ENCODE peak calls at places on chromosomes 11 and 22, in seven cellular contexts. A, J, P, I, V, B and W are unnamed samples.

GRCh38 chr11:123580557-123581275 is 73.7 kb downstream of the SCN3B start:
- DNase-seq in A (peak; percentile 41), J (peak; percentile 85), P (peak; percentile 86), I (peak; percentile 89), V (peak; percentile 89), B (peak; percentile 68), W (peak; percentile 73)

GRCh38 chr11:121318848-121319834 is 26.6 kb downstream of the SC5D start:
- DNase-seq in A (peak; percentile 32), J (peak; percentile 34), P (peak; percentile 74), I (peak; percentile 69), V (peak; percentile 71), B (peak; percentile 74), W (peak; percentile 2)

GRCh38 chr11:59273008-59273841 is 60.5 kb upstream of the MPEG1 start:
- DNase-seq in A (no peak), J (peak; percentile 17), P (peak; percentile 29), I (no peak), V (no peak), B (no peak), W (no peak)

GRCh38 chr11:97620012-97620411 is 1230.2 kb downstream of the JRKL start:
- DNase-seq in A (no peak), J (no peak), P (no peak), I (no peak), V (no peak), B (no peak), W (no peak)

GRCh38 chr11:27995082-27995481 is 112.9 kb downstream of the KIF18A start:
- DNase-seq in A (no peak), J (no peak), P (peak; percentile 28), I (no peak), V (no peak), B (peak; percentile 78), W (peak; percentile 84)

GRCh38 chr11:95863486-95864140 is 60.3 kb downstream of the MTMR2 start:
- DNase-seq in A (no peak), J (no peak), P (peak; percentile 28), I (no peak), V (no peak), B (peak; percentile 84), W (no peak)

GRCh38 chr11:15493066-15493465 is 378.3 kb downstream of the INSC start:
- DNase-seq in A (peak; percentile 6), J (no peak), P (no peak), I (peak; percentile 54), V (no peak), B (no peak), W (peak; percentile 68)

GRCh38 chr11:128399186-128399585 is 188.2 kb downstream of the ETS1 start:
- DNase-seq in A (no peak), J (no peak), P (peak; percentile 66), I (no peak), V (peak; percentile 32), B (peak; percentile 81), W (no peak)

GRCh38 chr22:25404923-25405853 is 159.3 kb upstream of the GRK3 start:
- DNase-seq in A (no peak), J (peak; percentile 35), P (peak; percentile 60), I (peak; percentile 64), V (peak; percentile 87), B (peak; percentile 94), W (peak; percentile 54)

GRCh38 chr11:120344302-120345004 is 8.2 kb downstream of the ARHGEF12 start:
- DNase-seq in A (peak; percentile 38), J (peak; percentile 95), P (peak; percentile 91), I (no peak), V (no peak), B (peak; percentile 24), W (peak; percentile 91)

GRCh38 chr11:100689141-100689540 is 2.1 kb downstream of the ARHGAP42 start:
- DNase-seq in A (no peak), J (no peak), P (no peak), I (no peak), V (no peak), B (no peak), W (no peak)

GRCh38 chr11:87290304-87290922 is 252.7 kb downstream of the TMEM135 start:
- DNase-seq in A (peak; percentile 38), J (peak; percentile 72), P (peak; percentile 93), I (peak; percentile 79), V (peak; percentile 77), B (peak; percentile 73), W (no peak)

GRCh38 chr11:103800406-103801114 is 235.9 kb upstream of the DDI1 start:
- DNase-seq in A (no peak), J (no peak), P (no peak), I (peak; percentile 35), V (no peak), B (peak; percentile 35), W (no peak)

GRCh38 chr11:125170406-125171031 is 6.0 kb downstream of the PKNOX2 start:
- DNase-seq in A (no peak), J (no peak), P (no peak), I (peak; percentile 54), V (peak; percentile 55), B (peak; percentile 20), W (no peak)
- H3K4me1 ChIP-seq in A (no peaks in the 10 kb centered on the region), J (no peaks in the 10 kb centered on the region), P (peaks cover 6% of the 10 kb centered on the region), I (peaks cover 49% of the 10 kb centered on the region), V (peaks cover 49% of the 10 kb centered on the region), B (no peaks in the 10 kb centered on the region), W (no peaks in the 10 kb centered on the region)

DNA sequence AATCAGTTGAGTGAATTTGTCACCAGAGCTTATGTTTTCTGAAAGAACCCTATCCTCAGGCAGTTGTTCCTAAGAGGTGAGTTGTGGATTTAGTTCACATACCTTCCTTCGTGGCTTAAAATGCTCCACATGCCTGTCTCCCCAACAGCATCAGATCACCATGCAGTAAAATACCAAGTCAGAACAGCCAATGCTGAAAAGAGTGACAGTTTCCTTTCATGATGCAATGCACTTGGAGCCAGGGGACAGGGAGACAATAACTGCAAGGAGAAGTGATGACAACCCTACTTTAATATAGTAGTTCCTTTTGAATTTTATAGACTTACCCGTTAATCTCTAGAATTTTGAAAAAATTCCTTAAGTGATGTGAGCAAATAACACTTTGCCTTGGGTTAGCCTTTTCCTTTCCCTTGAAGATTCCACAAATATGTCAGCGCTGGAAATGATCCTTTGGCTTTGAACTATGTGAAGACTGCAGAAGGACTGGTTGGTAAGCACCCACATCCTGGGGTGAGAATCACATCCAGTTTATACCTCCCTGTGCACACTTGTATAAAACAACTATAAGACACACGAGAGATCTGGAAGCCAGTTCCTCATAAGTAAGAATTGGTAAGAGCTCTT is 71.2 kb downstream of the PIWIL4 start:
- DNase-seq in A (no peak), J (no peak), P (no peak), I (no peak), V (no peak), B (peak; percentile 24), W (peak; percentile 48)
- H3K9me2 ChIP-seq in A (no peaks in the 10 kb centered on the region), J (no peaks in the 10 kb centered on the region), P (no peaks in the 10 kb centered on the region), I (peaks cover 3% of the 10 kb centered on the region), V (no peaks in the 10 kb centered on the region), B (no peaks in the 10 kb centered on the region), W (no peaks in the 10 kb centered on the region)

GRCh38 chr11:111849631-111850030 is 21.8 kb downstream of the ALG9 start:
- DNase-seq in A (no peak), J (no peak), P (no peak), I (no peak), V (no peak), B (no peak), W (no peak)
- TF ChIP-seq EZH2 in A (no peak), J (no peak), P (no peak), I (no peak), V (no peak), B (no peak), W (no peak)

DNA sequence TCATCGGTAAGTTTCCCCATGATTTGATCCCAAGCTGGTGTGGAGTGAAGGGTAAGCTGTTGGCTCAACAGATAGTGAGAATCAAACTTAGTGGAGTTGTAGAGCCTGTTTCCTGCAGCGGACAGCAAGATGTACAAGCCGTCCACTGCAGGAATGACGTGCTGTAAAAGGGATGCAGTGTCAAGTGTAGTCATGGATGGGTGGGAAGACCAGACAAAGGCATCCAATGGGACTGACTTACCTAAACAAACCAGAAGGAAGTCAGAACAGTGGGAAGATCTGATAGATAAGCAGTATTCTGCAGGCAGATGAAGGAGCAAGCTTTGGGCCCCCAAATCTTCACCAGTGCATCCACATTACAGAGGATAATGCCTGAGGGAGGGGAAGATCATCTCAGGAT is 8.8 kb downstream of the ZBTB16 start:
- DNase-seq in A (no peak), J (no peak), P (no peak), I (no peak), V (no peak), B (no peak), W (no peak)
- H3K4me1 ChIP-seq in A (no peaks in the 10 kb centered on the region), J (no peaks in the 10 kb centered on the region), P (no peaks in the 10 kb centered on the region), I (no peaks in the 10 kb centered on the region), V (peaks cover 11% of the 10 kb centered on the region), B (no peaks in the 10 kb centered on the region), W (no peaks in the 10 kb centered on the region)

GRCh38 chr11:71322861-71323582 is 70.6 kb upstream of the SHANK2 start:
- DNase-seq in A (no peak), J (no peak), P (no peak), I (no peak), V (no peak), B (no peak), W (no peak)

GRCh38 chr11:71324788-71325417 is 72.5 kb upstream of the SHANK2 start:
- DNase-seq in A (no peak), J (no peak), P (no peak), I (no peak), V (no peak), B (no peak), W (no peak)

GRCh38 chr11:71323876-71324526 is 71.6 kb upstream of the SHANK2 start:
- DNase-seq in A (no peak), J (no peak), P (no peak), I (no peak), V (no peak), B (peak; percentile 11), W (no peak)

GRCh38 chr11:71322192-71322735 is 69.9 kb upstream of the SHANK2 start:
- DNase-seq in A (no peak), J (no peak), P (no peak), I (no peak), V (no peak), B (no peak), W (no peak)

DNA sequence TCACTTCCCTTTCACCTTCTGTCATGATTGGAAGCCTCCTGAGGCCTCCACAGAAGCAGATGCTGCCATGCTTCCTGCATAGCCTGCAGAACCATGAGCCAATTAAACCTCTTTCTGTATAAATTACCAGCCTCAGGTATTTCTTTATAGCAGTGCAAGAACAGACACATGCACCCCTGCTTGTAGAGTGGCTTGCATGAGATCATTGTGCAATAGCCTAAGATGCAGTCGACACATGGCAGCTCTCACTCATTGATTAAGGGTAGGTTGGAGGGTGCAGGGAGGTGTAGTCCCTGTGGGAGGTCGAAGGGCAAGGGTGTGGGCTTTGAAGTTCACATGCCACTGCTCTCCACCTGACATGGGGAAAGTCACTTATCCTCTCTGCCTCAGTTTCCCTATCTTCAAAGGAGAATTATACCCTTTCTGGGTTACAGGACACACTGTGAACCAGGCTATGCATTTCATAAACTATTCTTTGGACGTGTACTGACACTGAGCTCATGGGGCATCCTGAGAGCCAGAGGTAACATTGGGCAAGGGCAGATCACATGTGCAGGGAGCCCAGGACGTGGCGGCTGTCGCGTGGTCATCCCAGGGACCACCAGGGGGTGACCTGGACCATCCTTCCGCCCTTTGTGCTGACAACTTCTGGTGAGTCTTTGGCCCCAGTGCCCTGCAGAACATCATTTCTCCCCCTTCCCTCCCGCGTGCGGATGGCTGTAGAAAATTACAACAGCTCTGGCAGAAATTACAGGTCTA is 69.2 kb upstream of the SHANK2 start:
- DNase-seq in A (no peak), J (no peak), P (no peak), I (no peak), V (no peak), B (no peak), W (no peak)
- H3K9me2 ChIP-seq in A (no peaks in the 10 kb centered on the region), J (no peaks in the 10 kb centered on the region), P (no peaks in the 10 kb centered on the region), I (peaks cover 3% of the 10 kb centered on the region), V (no peaks in the 10 kb centered on the region), B (no peaks in the 10 kb centered on the region), W (no peaks in the 10 kb centered on the region)